ENCODE peak calls at places on chromosomes 7 and 10, in eight cellular contexts. B, O, P, J, H, N, K and E are unnamed samples.

GRCh38 chr10:43138757-43139241 is 554 bp downstream of the CSGALNACT2 start:
- DNase-seq in K (no peak), N (peak; percentile 50), B (no peak), H (peak; percentile 65), J (peak; percentile 38), O (no peak), P (peak; percentile 29), E (no peak)

GRCh38 chr7:157551325-157552070 is 214.7 kb downstream of the DNAJB6 start:
- DNase-seq in K (no peak), N (no peak), H (no peak), B (no peak), O (no peak), P (no peak), J (no peak), E (no peak)

GRCh38 chr7:91569702-91570457 is 305.6 kb downstream of the FZD1 start:
- DNase-seq in B (no peak), H (peak; percentile 18), O (no peak), N (no peak), J (no peak), P (peak; percentile 33), K (no peak), E (no peak)

GRCh38 chr10:43294241-43294658 is 27.4 kb upstream of the RASGEF1A start:
- DNase-seq in K (no peak), P (no peak), B (no peak), J (no peak), N (peak; percentile 38), H (no peak), O (no peak), E (no peak)

GRCh38 chr7:149686001-149686400 is 87.4 kb downstream of the ZNF467 start:
- DNase-seq in P (peak; percentile 68), N (no peak), K (peak; percentile 52), H (peak; percentile 66), O (no peak), J (no peak), B (no peak), E (no peak)

GRCh38 chr10:30591249-30591670 is 38.3 kb downstream of the LYZL2 start:
- DNase-seq in P (peak; percentile 64), O (no peak), N (no peak), B (no peak), H (peak; percentile 75), K (no peak), J (peak; percentile 48), E (peak; percentile 22)

GRCh38 chr10:21519981-21520436 is 5.5 kb downstream of the SKIDA1 start:
- DNase-seq in N (no peak), K (no peak), B (no peak), J (no peak), H (peak; percentile 79), P (peak; percentile 90), O (no peak), E (no peak)

GRCh38 chr10:14878266-14879054 is at the start of gene SUV39H2:
- DNase-seq in N (peak; percentile 89), P (peak; percentile 94), J (peak; percentile 96), B (peak; percentile 56), O (peak; percentile 96), K (no peak), H (peak; percentile 99), E (peak; percentile 74)

GRCh38 chr7:108613147-108613948 is 43.7 kb downstream of the DNAJB9 start:
- DNase-seq in O (no peak), K (no peak), N (no peak), H (peak; percentile 58), B (no peak), J (peak; percentile 27), P (peak; percentile 64), E (no peak)
- TF ChIP-seq CTCF in O (peak; percentile 23), K (peak; percentile 25), N (peak; percentile 91), H (peak; percentile 38), B (peak; percentile 73), J (peak; percentile 85), P (peak; percentile 35), E (peak; percentile 48)

GRCh38 chr7:100175296-100175935 is 1.8 kb downstream of the GPC2 start:
- DNase-seq in N (no peak), O (peak; percentile 49), H (no peak), J (no peak), K (no peak), P (no peak), B (no peak), E (no peak)

GRCh38 chr7:100173806-100174495 is 3.2 kb downstream of the GPC2 start:
- DNase-seq in N (no peak), J (no peak), B (no peak), O (peak; percentile 49), P (no peak), K (no peak), H (no peak), E (no peak)

GRCh38 chr7:100174582-100174981 is 2.6 kb downstream of the GPC2 start:
- DNase-seq in P (no peak), H (no peak), B (no peak), O (peak; percentile 22), K (no peak), J (no peak), N (no peak), E (no peak)

GRCh38 chr7:100177040-100178001 is at the start of the genes GPC2 and STAG3:
- DNase-seq in J (peak; percentile 87), O (peak; percentile 97), N (peak; percentile 93), B (peak; percentile 65), P (peak; percentile 96), H (peak; percentile 99), K (peak; percentile 70), E (peak; percentile 89)

DNA sequence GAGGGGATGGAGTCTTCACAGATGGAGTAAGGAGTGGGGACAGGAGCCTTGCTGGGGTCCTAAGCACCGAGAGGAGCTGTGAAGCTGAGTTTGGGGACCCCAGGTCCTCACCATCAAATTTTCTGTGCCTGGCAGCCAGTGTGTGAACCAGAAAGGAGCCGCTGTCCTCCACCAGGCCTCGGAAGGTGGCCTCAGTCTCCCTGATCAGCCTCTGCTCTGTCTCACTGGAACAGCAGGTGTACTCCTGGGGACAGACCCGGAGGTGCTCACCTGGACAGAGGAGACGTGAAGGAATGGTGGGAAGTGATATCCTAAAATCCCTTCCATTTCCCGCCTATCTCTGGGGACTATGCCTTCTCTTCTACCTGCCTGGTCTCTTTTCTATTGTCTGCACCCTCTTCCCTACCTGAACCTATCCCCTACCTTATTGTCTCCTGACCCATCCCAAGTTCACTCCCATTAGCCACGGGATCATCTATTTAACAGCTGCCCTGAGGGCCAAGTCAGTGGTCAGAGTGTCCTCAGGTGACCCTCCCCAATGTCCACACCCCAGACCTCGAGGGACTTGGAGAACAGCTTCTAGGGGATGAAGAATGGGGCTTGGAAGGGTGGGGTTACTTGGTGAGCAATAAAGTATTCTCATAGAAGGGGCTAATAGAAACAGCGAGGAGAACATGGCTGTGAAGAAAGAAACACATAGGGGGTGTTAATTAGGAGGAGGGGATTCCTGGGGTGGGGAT is 915 bp downstream of the GPC2 start:
- DNase-seq in N (no peak), B (no peak), P (no peak), K (no peak), O (no peak), J (no peak), H (no peak), E (no peak)
- H3K4me3 ChIP-seq in N (no peak overlapping the region), B (peak overlapping the region; percentile 66), P (peak overlapping the region; percentile 77), K (peak overlapping the region; percentile 89), O (no peak overlapping the region), J (peak overlapping the region; percentile 64), H (peak overlapping the region; percentile 82), E (no peak overlapping the region)

GRCh38 chr10:118107541-118107940 is 60.8 kb upstream of the RAB11FIP2 start:
- DNase-seq in P (no peak), B (no peak), H (no peak), O (no peak), J (no peak), N (no peak), K (no peak), E (no peak)

GRCh38 chr10:118102116-118102515 is 55.4 kb upstream of the RAB11FIP2 start:
- DNase-seq in J (no peak), H (no peak), K (peak; percentile 72), O (no peak), B (no peak), N (no peak), P (no peak), E (no peak)

GRCh38 chr10:118107040-118107439 is 60.3 kb upstream of the RAB11FIP2 start:
- DNase-seq in N (no peak), K (no peak), J (no peak), H (peak; percentile 12), P (no peak), O (no peak), B (no peak), E (no peak)

GRCh38 chr10:118108194-118109026 is 61.7 kb upstream of the RAB11FIP2 start:
- DNase-seq in O (no peak), B (no peak), K (peak; percentile 3), P (peak; percentile 7), N (no peak), H (peak; percentile 11), J (no peak), E (no peak)

GRCh38 chr10:118106426-118106825 is 59.7 kb upstream of the RAB11FIP2 start:
- DNase-seq in N (no peak), K (no peak), H (peak; percentile 41), P (peak; percentile 31), B (no peak), J (no peak), O (no peak), E (peak; percentile 2)
- TF ChIP-seq CTCF in N (no peak), K (peak; percentile 35), H (peak; percentile 32), P (peak; percentile 36), B (peak; percentile 39), J (peak; percentile 43), O (no peak), E (peak; percentile 54)

GRCh38 chr7:158611541-158611940 is 23.9 kb upstream of the PTPRN2 start:
- DNase-seq in B (no peak), O (no peak), P (no peak), N (no peak), H (no peak), J (no peak), K (no peak), E (no peak)

GRCh38 chr7:158607563-158607962 is 19.9 kb upstream of the PTPRN2 start:
- DNase-seq in O (no peak), J (no peak), H (no peak), N (no peak), P (no peak), B (no peak), K (no peak), E (no peak)

GRCh38 chr7:158606671-158607424 is 19.2 kb upstream of the PTPRN2 start:
- DNase-seq in K (no peak), O (no peak), H (no peak), N (no peak), B (no peak), J (no peak), P (no peak), E (no peak)

GRCh38 chr7:158612546-158612945 is 24.9 kb upstream of the PTPRN2 start:
- DNase-seq in B (no peak), O (no peak), P (no peak), J (no peak), K (no peak), N (no peak), H (no peak), E (no peak)

DNA sequence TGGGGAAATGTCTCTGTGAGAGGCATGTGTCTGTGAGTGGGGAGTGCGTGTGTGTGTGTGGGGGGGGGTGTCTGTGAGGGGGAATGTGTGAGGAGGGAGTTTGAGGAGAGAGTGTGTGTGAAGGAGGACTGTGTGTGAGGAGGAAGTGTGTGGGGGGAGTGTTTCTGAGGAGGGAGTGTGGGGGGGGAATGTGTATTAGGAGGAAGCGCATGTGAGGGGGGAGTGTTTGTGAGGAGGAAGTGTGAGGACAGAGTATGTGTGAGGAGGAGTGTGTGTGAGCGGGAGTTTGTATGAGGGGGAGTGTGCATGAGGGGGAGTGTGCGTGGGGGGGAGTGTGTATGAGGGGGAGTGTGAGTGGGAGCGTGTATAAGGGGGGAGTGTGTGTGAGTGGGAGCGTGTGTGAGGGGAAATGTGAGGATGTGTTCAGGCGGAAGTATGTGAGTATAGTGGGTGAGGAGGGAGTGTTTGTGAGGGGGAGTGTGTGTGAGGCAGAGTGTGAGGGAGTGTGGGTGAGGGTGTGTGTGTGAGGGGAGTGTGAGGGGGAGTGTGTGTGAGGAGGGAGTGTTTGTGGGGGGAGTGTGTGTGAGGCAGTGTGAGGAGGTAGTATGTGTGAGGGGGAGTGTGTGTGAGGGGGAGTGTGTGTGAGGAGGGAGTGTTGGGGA is 21.8 kb upstream of the PTPRN2 start:
- DNase-seq in J (no peak), P (no peak), B (no peak), H (no peak), K (no peak), O (no peak), N (no peak), E (no peak)
- H3K4me3 ChIP-seq in J (no peak overlapping the region), P (no peak overlapping the region), B (no peak overlapping the region), H (no peak overlapping the region), K (no peak overlapping the region), O (no peak overlapping the region), N (no peak overlapping the region), E (no peak overlapping the region)